ENCODE peak calls at places on chromosomes 1 and 21, in four cellular contexts. U, O, N and D are unnamed samples.

GRCh38 chr1:44135896-44136295 is 5.5 kb downstream of the KLF18 start:
- DNase-seq in U (no peak), O (no peak), N (no peak), D (no peak)

GRCh38 chr1:210299501-210299900 is 29.2 kb upstream of the HHAT start:
- DNase-seq in U (no peak), O (no peak), N (no peak), D (no peak)

GRCh38 chr21:38159355-38159754 is 97.4 kb upstream of the KCNJ15 start:
- DNase-seq in U (peak), O (peak), N (peak), D (peak)

GRCh38 chr1:154342836-154343472 is 17.6 kb downstream of the ATP8B2 start:
- DNase-seq in U (no peak), O (no peak), N (no peak), D (no peak)

GRCh38 chr21:46295177-46295711 is 9.1 kb downstream of the YBEY start:
- DNase-seq in U (peak), O (no peak), N (peak), D (no peak)

GRCh38 chr1:41528726-41529605 is 44.5 kb upstream of the EDN2 start:
- DNase-seq in U (no peak), O (no peak), N (no peak), D (no peak)

GRCh38 chr1:215677112-215677511 is 110.0 kb downstream of the KCTD3 start:
- DNase-seq in U (no peak), O (no peak), N (no peak), D (no peak)

GRCh38 chr1:31742462-31743212 is 21.5 kb downstream of the ADGRB2 start:
- DNase-seq in U (no peak), O (no peak), N (peak), D (peak)

GRCh38 chr1:78649628-78650027 is at the start of gene IFI44:
- DNase-seq in U (peak), O (no peak), N (no peak), D (no peak)

GRCh38 chr1:10200620-10201019 is 9.8 kb upstream of the KIF1B start:
- DNase-seq in U (no peak), O (no peak), N (no peak), D (no peak)

GRCh38 chr1:20124451-20125057 is 5.2 kb upstream of the PLA2G2D start:
- DNase-seq in U (peak), O (peak), N (no peak), D (peak)
- TF ChIP-seq MAFK in U (no peak), O (no peak), N (no peak), D (no peak)

DNA sequence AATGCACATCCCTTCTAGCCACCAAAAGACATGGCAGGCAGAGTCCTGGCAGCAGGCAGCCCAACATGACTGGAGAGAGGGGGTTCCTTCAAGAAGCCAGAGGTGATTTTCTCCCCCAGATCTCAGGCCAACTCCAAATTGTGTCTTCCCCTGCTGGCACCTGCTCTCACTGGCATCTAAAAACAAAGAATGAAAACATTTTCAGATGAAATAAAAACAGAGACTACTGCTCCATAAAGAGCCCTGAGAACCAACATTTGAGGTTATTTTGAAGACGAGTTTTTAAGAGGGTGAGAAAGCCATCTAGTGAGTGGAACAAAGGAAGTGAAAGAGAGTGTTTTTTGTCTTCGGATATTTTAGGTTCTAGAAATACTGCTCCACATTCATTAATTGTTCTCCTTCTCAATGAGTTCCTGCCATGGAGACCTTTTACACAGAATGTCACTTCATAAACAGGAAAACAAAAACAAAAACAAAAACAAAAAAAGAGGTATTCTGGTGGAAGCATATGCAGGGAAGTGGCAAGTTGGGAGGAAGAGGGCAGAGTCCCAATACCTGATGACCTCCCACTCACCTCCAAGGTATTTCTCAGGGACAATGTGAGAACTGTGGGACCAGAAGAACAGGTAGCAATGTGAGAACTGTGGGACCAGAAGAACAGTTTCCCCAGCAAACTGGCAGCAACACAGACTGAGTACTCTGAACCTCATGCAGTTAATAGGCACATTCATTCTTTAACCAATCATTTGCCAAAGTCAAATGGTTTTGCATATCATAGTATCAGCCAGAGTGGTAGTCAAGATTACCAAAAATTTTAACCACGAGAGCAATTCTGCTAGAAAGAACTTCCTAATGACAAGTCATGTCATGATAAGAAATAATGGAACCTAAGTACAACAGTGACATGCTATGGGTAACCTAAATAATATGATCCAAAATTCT is 50.0 kb downstream of the KIAA0319L start:
- DNase-seq in U (no peak), O (no peak), N (no peak), D (no peak)
- TF ChIP-seq MAFK in U (no peak), O (no peak), N (no peak), D (no peak)

GRCh38 chr1:39625009-39625408 is 14.4 kb downstream of the HEYL start:
- DNase-seq in U (no peak), O (no peak), N (no peak), D (no peak)

GRCh38 chr1:39617488-39618049 is 21.9 kb downstream of the HEYL start:
- DNase-seq in U (no peak), O (no peak), N (no peak), D (no peak)

GRCh38 chr1:39622427-39622826 is 17.0 kb downstream of the HEYL start:
- DNase-seq in U (no peak), O (no peak), N (no peak), D (no peak)

GRCh38 chr1:39623053-39623452 is 16.4 kb downstream of the HEYL start:
- DNase-seq in U (no peak), O (no peak), N (no peak), D (no peak)

DNA sequence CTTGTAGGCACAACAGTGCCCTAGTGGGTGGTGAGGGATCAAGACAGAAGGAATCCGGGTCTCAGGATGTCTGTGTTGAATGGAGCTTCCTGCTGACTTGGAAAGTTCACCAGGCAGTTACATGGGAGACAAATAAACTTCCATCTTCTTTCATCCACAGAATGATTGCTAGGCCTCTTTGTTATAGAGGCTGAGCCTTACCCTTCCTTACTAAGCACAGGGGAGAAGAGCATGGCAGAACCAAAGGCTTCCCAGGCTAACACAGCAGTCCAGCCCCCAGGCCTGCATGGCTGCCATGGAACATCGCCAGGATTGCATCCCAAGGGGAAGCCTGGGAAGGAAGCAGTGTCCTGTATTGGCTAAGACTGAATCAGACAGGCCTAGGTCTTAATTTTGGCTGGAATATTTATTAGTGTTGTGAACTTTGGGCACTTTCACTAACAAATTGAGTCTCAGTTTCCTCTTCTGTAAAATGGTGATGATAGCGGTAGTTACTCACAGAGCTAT is 18.7 kb downstream of the HEYL start:
- DNase-seq in U (no peak), O (no peak), N (no peak), D (no peak)
- TF ChIP-seq MAFK in U (no peak), O (no peak), N (no peak), D (no peak)

GRCh38 chr1:14666376-14666775 is 67.9 kb downstream of the KAZN start:
- DNase-seq in U (no peak), O (no peak), N (no peak), D (no peak)
- TF ChIP-seq MAFK in U (no peak), O (no peak), N (no peak), D (no peak)